ENCODE peak calls at places on chromosomes 7 and 10, in five cellular contexts. H is cardiac muscle cell; U is naive thymus-derived CD4-positive, alpha-beta T cell; E is cardiac septum; P is bronchial epithelial cell. D is an unnamed sample.

GRCh38 chr7:75989084-75989725 is 5.2 kb downstream of the TMEM120A start:
- DNase-seq in H (peak), U (no peak), E (peak), P (no peak), D (no peak)

GRCh38 chr10:73889014-73889413 is 14.7 kb upstream of the CAMK2G start:
- DNase-seq in H (no peak), U (no peak), E (no peak), P (peak), D (no peak)

GRCh38 chr10:31320598-31321211 is 1.7 kb downstream of the ZEB1 start:
- DNase-seq in H (peak), U (peak), E (peak), P (peak), D (no peak)

GRCh38 chr10:75967491-75967890 is 536.1 kb downstream of the LRMDA start:
- DNase-seq in H (no peak), U (no peak), E (no peak), P (no peak), D (no peak)

GRCh38 chr7:32279500-32279899 is 209.3 kb upstream of the PDE1C start:
- DNase-seq in H (no peak), U (no peak), E (no peak), P (no peak), D (no peak)

GRCh38 chr7:155581107-155581830 is 34.9 kb upstream of the CNPY1 start:
- DNase-seq in H (no peak), U (no peak), E (peak), P (peak), D (no peak)

GRCh38 chr10:77377034-77377433 is 260.6 kb downstream of the KCNMA1 start:
- DNase-seq in H (peak), U (no peak), E (peak), P (no peak), D (no peak)

GRCh38 chr7:30430777-30431176 is 47.8 kb downstream of the NOD1 start:
- DNase-seq in H (peak), U (no peak), E (no peak), P (no peak), D (no peak)

GRCh38 chr10:50982989-50983388 is 91.3 kb upstream of the PRKG1 start:
- DNase-seq in H (no peak), U (no peak), E (no peak), P (no peak), D (no peak)

GRCh38 chr10:22259280-22259679 is 41.5 kb upstream of the EBLN1 start:
- DNase-seq in H (no peak), U (no peak), E (no peak), P (no peak), D (no peak)

GRCh38 chr7:11807000-11807399 is 25.0 kb downstream of the THSD7A start:
- DNase-seq in H (no peak), U (no peak), E (no peak), P (no peak), D (no peak)

GRCh38 chr10:71831646-71832552 is 19.2 kb downstream of the PSAP start:
- DNase-seq in H (no peak), U (no peak), E (no peak), P (peak), D (no peak)

GRCh38 chr7:2698581-2699288 is 10.7 kb downstream of the AMZ1 start:
- DNase-seq in H (no peak), U (peak), E (no peak), P (no peak), D (peak)

GRCh38 chr7:155997431-155998327 is 185.4 kb upstream of the SHH start:
- DNase-seq in H (no peak), U (no peak), E (peak), P (peak), D (no peak)